ENCODE peak calls at places on chromosomes 7 and 10, in nine cellular contexts. K, X, E, P, D, V, S, C and M are unnamed samples.

GRCh38 chr7:33627741-33628140 is 277.6 kb upstream of the BMPER start:
- DNase-seq in X (no peak), C (no peak), K (no peak), E (no peak), S (no peak), V (no peak), P (no peak), D (no peak), M (no peak)

GRCh38 chr7:132996581-132997242 is 85.2 kb downstream of the CHCHD3 start:
- DNase-seq in C (peak), P (no peak), V (no peak), S (no peak), D (no peak), X (no peak), E (no peak), K (peak), M (no peak)

GRCh38 chr10:79310911-79311573 is 36.2 kb upstream of the PPIF start:
- DNase-seq in V (no peak), X (no peak), E (peak), D (peak), S (peak), P (no peak), K (no peak), C (no peak), M (no peak)

GRCh38 chr7:91034459-91035368 is 229.5 kb upstream of the FZD1 start:
- DNase-seq in X (peak), E (no peak), D (peak), P (peak), V (peak), S (peak), C (peak), K (peak), M (no peak)

GRCh38 chr7:140542226-140542625 is 62.9 kb upstream of the MKRN1 start:
- DNase-seq in E (no peak), V (no peak), S (no peak), P (peak), K (peak), D (no peak), X (no peak), C (peak), M (no peak)

GRCh38 chr10:5477948-5478693 is 21.2 kb downstream of the CALML5 start:
- DNase-seq in D (no peak), E (no peak), C (no peak), V (no peak), X (peak), P (no peak), K (no peak), S (no peak), M (no peak)

GRCh38 chr7:128053023-128053422 is 21.8 kb upstream of the LRRC4 start:
- DNase-seq in C (peak), K (peak), X (no peak), E (no peak), S (peak), P (peak), D (no peak), V (no peak), M (no peak)

GRCh38 chr10:62233494-62234283 is 35.0 kb downstream of the RTKN2 start:
- DNase-seq in E (no peak), P (peak), X (no peak), S (no peak), V (no peak), D (no peak), K (peak), C (peak), M (no peak)

GRCh38 chr10:64795847-64796246 is 1274.6 kb downstream of the REEP3 start:
- DNase-seq in K (no peak), V (no peak), D (no peak), X (no peak), S (no peak), P (no peak), E (no peak), C (no peak), M (no peak)

GRCh38 chr7:132574281-132574680 is 2.0 kb downstream of the PLXNA4 start:
- DNase-seq in D (no peak), S (no peak), V (no peak), P (no peak), K (no peak), E (no peak), X (no peak), C (no peak), M (no peak)

GRCh38 chr7:124351950-124352349 is 319.1 kb upstream of the TMEM229A start:
- DNase-seq in P (no peak), X (no peak), V (no peak), S (no peak), E (no peak), C (no peak), K (no peak), D (no peak), M (no peak)

GRCh38 chr10:132397036-132397541 is at the start of gene PWWP2B:
- DNase-seq in E (peak), K (peak), C (peak), D (peak), S (peak), V (no peak), X (no peak), P (no peak), M (no peak)

GRCh38 chr7:9945882-9946281 is 1027.8 kb upstream of the PHF14 start:
- DNase-seq in C (no peak), S (no peak), X (no peak), P (no peak), K (peak), E (no peak), D (no peak), V (no peak), M (no peak)

GRCh38 chr10:77004917-77005564 is 632.6 kb downstream of the KCNMA1 start:
- DNase-seq in X (no peak), K (peak), C (peak), D (no peak), V (peak), E (no peak), P (peak), S (peak), M (peak)

GRCh38 chr7:101754432-101755159 is 62.8 kb upstream of the CUX1 start:
- DNase-seq in K (peak), X (no peak), S (no peak), C (peak), D (no peak), V (no peak), E (no peak), P (peak), M (no peak)

GRCh38 chr7:152462995-152463713 is 27.4 kb upstream of the KMT2C start:
- DNase-seq in K (peak), V (peak), E (no peak), D (no peak), S (peak), X (no peak), P (peak), C (peak), M (peak)

GRCh38 chr10:133276435-133277201 is at the start of gene ADAM8:
- DNase-seq in E (peak), C (no peak), D (peak), K (no peak), P (no peak), S (peak), V (no peak), X (no peak), M (no peak)

GRCh38 chr7:97011536-97012292 is 6.4 kb downstream of the DLX6 start:
- DNase-seq in E (no peak), P (no peak), C (no peak), X (no peak), K (no peak), S (no peak), V (no peak), D (no peak), M (no peak)

GRCh38 chr10:63431962-63432797 is 33.6 kb downstream of the JMJD1C start:
- DNase-seq in K (peak), X (no peak), C (peak), D (no peak), P (peak), E (no peak), S (no peak), V (no peak), M (no peak)

GRCh38 chr7:135704074-135704473 is 23.9 kb downstream of the SLC13A4 start:
- DNase-seq in X (no peak), E (no peak), D (no peak), V (no peak), P (no peak), S (no peak), K (no peak), C (no peak), M (no peak)

GRCh38 chr7:75920431-75921161 is 5.6 kb downstream of the POR start:
- DNase-seq in D (peak), K (peak), X (no peak), V (no peak), E (no peak), C (peak), S (peak), P (peak), M (no peak)

GRCh38 chr10:104371753-104372152 is 18.1 kb downstream of the CFAP58 start:
- DNase-seq in V (no peak), P (no peak), S (no peak), K (no peak), E (no peak), X (no peak), D (no peak), C (no peak), M (no peak)

GRCh38 chr7:149229526-149229925 is 9.9 kb upstream of the ZNF212 start:
- DNase-seq in K (no peak), X (no peak), E (no peak), P (no peak), S (no peak), D (no peak), C (no peak), V (no peak), M (no peak)

GRCh38 chr7:115471891-115472290 is 550.0 kb downstream of the MDFIC start:
- DNase-seq in E (no peak), V (no peak), D (no peak), C (peak), X (no peak), P (peak), K (peak), S (no peak), M (no peak)

GRCh38 chr10:101716891-101717659 is 22.1 kb upstream of the FBXW4 start:
- DNase-seq in D (no peak), E (no peak), P (no peak), K (no peak), V (no peak), X (no peak), C (no peak), S (no peak), M (no peak)

GRCh38 chr10:4022473-4022872 is 237.5 kb upstream of the KLF6 start:
- DNase-seq in C (no peak), X (no peak), K (no peak), P (peak), S (no peak), E (no peak), V (no peak), D (no peak), M (no peak)

GRCh38 chr7:50664461-50664922 is 99.3 kb upstream of the DDC start:
- DNase-seq in S (no peak), V (no peak), C (peak), K (peak), D (no peak), E (no peak), P (peak), X (no peak), M (no peak)

GRCh38 chr7:51278797-51279196 is 37.8 kb downstream of the COBL start:
- DNase-seq in V (no peak), S (no peak), D (no peak), E (no peak), P (no peak), X (peak), K (no peak), C (no peak), M (no peak)

GRCh38 chr7:157691521-157692155 is 354.8 kb downstream of the DNAJB6 start:
- DNase-seq in D (no peak), P (no peak), X (peak), C (no peak), K (no peak), S (no peak), V (no peak), E (no peak), M (no peak)

GRCh38 chr7:158394936-158395335 is 192.7 kb downstream of the PTPRN2 start:
- DNase-seq in K (no peak), E (peak), P (no peak), C (no peak), X (no peak), D (peak), S (peak), V (no peak), M (no peak)

GRCh38 chr7:93594250-93594649 is 19.7 kb upstream of the CALCR start:
- DNase-seq in K (no peak), P (no peak), D (no peak), V (no peak), S (no peak), X (no peak), E (no peak), C (no peak), M (no peak)

GRCh38 chr7:149666360-149666905 is 107.0 kb downstream of the ZNF467 start:
- DNase-seq in X (no peak), P (no peak), D (no peak), C (no peak), E (no peak), S (no peak), K (no peak), V (no peak), M (no peak)

GRCh38 chr7:108335264-108335918 is 120.8 kb downstream of the NRCAM start:
- DNase-seq in E (peak), K (peak), S (peak), X (no peak), V (no peak), D (no peak), C (peak), P (no peak), M (no peak)

GRCh38 chr10:112716924-112717348 is 233.1 kb upstream of the TCF7L2 start:
- DNase-seq in X (no peak), S (peak), P (peak), E (no peak), V (no peak), K (peak), C (peak), D (peak), M (no peak)

GRCh38 chr7:42574693-42575084 is 337.2 kb downstream of the C7orf25 start:
- DNase-seq in P (peak), D (no peak), X (no peak), C (peak), S (no peak), V (no peak), E (no peak), K (no peak), M (no peak)
- TF ChIP-seq CTCF in P (peak), D (no peak), X (no peak), C (peak), S (no peak), V (no peak), E (no peak), K (no peak), M (peak)

DNA sequence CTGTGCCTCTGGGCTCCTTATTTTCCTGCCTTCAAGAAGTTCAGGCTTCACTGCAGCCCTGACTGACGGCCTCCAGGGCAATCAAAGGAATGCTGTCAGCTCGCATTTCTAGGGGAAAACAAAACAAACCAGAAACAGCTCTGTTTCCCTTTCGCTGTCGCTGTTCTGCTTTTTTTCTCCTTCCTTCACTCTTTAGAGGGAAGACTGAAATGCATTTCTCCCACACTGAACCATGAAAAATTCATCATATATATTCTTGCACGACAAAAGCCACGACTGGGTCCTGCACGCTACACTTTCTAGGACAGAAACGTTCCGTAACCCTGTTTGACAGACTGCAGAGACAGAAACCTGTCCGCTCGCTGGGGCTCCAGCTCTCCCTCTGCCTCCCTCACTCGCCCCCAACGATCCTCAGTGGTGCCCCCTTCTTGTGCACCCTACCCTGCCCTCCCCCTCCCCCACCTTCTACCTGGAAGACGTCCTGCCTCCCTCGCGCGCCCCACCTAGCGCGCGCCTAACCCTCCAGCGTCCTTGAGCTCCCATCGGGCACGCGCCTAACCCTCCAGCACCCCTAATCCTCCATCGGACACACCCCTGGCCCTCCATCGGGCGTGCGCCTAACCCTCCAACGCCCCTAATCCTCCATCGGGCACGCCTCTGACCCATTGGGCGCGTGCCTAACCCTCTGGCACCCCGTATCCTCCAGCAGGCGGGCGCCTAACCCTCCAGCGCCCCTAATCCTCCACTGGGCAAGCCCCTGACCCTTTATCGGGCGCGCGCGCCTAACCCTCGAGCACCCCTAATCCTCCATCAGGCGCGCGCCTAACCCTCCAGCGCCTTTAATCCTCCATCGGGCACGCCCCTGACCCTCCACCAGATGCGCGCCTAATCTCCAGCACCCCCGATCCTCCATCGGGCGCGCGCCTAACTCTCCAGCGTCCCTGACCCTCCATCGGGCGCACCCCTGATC is 37.1 kb downstream of the SVOPL start:
- DNase-seq in E (no peak), V (no peak), K (no peak), P (no peak), S (peak), C (peak), X (no peak), D (no peak), M (no peak)
- H3K4me3 ChIP-seq in E (peak), V (peak), K (peak), P (no peak), S (no peak), C (peak), X (peak), D (peak), M (peak)

GRCh38 chr10:97534746-97535367 is 36.1 kb downstream of the UBTD1 start:
- DNase-seq in S (peak), K (peak), P (peak), D (no peak), V (no peak), C (peak), X (no peak), E (no peak), M (no peak)
- TF ChIP-seq CTCF in S (no peak), K (peak), P (peak), D (peak), V (peak), C (peak), X (no peak), E (peak), M (peak)

GRCh38 chr7:78018541-78019456 is 220.2 kb downstream of the PHTF2 start:
- DNase-seq in S (peak), K (peak), X (peak), C (peak), D (no peak), E (peak), P (peak), V (no peak), M (no peak)
- H3K4me3 ChIP-seq in S (peak), K (peak), X (peak), C (peak), D (peak), E (peak), P (peak), V (peak), M (peak)

DNA sequence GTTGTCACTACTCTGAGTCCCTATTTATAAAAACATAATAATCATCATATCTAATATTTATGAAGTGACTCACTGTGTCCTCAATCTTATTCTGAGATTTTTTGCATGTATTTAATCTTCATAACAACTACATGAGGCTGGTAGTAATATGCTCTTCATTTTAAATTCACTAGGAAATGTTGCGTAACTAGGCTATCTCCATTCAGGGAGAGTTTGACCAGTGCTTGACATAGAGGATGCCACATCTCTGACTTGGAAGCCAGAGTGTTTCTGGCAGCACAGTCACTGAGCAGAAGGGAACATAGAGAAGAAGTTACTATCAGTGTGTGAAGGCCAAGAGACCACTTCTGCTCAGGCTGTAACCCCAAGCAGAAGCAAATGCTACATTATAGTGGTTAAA is 88.9 kb downstream of the FAM13C start:
- DNase-seq in C (peak), D (no peak), E (no peak), S (no peak), K (no peak), P (no peak), X (no peak), V (no peak), M (no peak)
- TF ChIP-seq CTCF in C (no peak), D (no peak), E (no peak), S (no peak), K (no peak), P (no peak), X (no peak), V (no peak), M (no peak)

DNA sequence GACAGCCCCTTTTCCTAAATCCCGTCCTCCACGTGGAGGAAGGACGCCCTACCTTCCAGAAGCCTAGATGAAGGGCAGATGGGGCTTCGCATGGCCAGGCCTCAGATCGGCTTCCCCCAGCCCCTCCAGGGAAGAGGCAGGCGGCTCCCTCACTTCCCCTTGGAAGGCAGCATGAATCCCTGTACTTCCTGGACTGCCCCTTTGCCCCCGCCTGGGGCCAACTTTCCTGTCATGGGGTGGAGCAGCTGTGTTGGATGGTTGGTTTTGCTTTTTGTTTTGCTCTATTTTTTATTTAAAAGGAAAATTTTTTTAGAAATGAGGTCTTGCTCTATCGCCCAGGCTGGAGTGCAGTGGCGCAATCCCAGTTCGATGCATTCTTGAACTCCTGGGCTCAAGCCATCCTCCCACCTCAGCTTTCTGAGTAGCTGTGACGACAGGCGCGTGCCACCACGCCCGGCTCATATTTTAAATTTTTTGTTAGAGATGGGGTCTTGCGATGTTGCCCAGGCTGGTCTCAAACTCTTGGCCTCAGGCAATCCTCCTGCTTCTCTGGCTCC is 27.2 kb downstream of the GTF2IRD1 start:
- DNase-seq in P (peak), E (peak), X (peak), D (peak), K (peak), C (peak), S (peak), V (peak), M (no peak)
- H3K4me3 ChIP-seq in P (peak), E (peak), X (peak), D (peak), K (peak), C (no peak), S (no peak), V (peak), M (peak)

GRCh38 chr7:2509298-2509906 is 10.2 kb upstream of the LFNG start:
- DNase-seq in S (no peak), X (no peak), P (no peak), K (no peak), D (no peak), V (no peak), E (no peak), C (no peak), M (no peak)
- TF ChIP-seq CTCF in S (no peak), X (no peak), P (no peak), K (no peak), D (no peak), V (no peak), E (no peak), C (no peak), M (no peak)